ENCODE peak calls at places on chromosomes 5 and 9, in nine cellular contexts. One of them, this sample, is unnamed.

GRCh38 chr9:92664394-92665152 is 5.4 kb downstream of the IPPK start:
- DNase-seq in endodermal cell: peak
- DNase-seq in neural progenitor cell: no peak
- DNase-seq in foreskin fibroblast: no peak
- DNase-seq in DND-41: no peak
- DNase-seq in Peyer's patch: no peak
- DNase-seq in cardiac muscle cell: no peak
- DNase-seq in tibial artery: no peak
- DNase-seq in AG09309: no peak
- DNase-seq in this sample: no peak

GRCh38 chr5:1515311-1515920 is 8.3 kb downstream of the LPCAT1 start:
- DNase-seq in endodermal cell: peak
- DNase-seq in neural progenitor cell: no peak
- DNase-seq in foreskin fibroblast: no peak
- DNase-seq in DND-41: peak
- DNase-seq in Peyer's patch: peak
- DNase-seq in cardiac muscle cell: no peak
- DNase-seq in tibial artery: peak
- DNase-seq in AG09309: no peak
- DNase-seq in this sample: peak

GRCh38 chr9:136004712-136005111 is 43.5 kb upstream of the UBAC1 start:
- DNase-seq in endodermal cell: peak
- DNase-seq in neural progenitor cell: peak
- DNase-seq in foreskin fibroblast: no peak
- DNase-seq in DND-41: no peak
- DNase-seq in Peyer's patch: no peak
- DNase-seq in cardiac muscle cell: no peak
- DNase-seq in tibial artery: no peak
- DNase-seq in AG09309: no peak
- DNase-seq in this sample: no peak

GRCh38 chr9:116233160-116233530 is 79.6 kb downstream of the PAPPA start:
- DNase-seq in endodermal cell: no peak
- DNase-seq in neural progenitor cell: no peak
- DNase-seq in foreskin fibroblast: no peak
- DNase-seq in DND-41: no peak
- DNase-seq in Peyer's patch: no peak
- DNase-seq in cardiac muscle cell: no peak
- DNase-seq in tibial artery: no peak
- DNase-seq in AG09309: no peak
- DNase-seq in this sample: no peak

GRCh38 chr5:1965860-1966396 is 83.2 kb upstream of the IRX4 start:
- DNase-seq in endodermal cell: peak
- DNase-seq in neural progenitor cell: no peak
- DNase-seq in foreskin fibroblast: no peak
- DNase-seq in DND-41: peak
- DNase-seq in Peyer's patch: no peak
- DNase-seq in cardiac muscle cell: no peak
- DNase-seq in tibial artery: no peak
- DNase-seq in AG09309: no peak
- DNase-seq in this sample: no peak

GRCh38 chr9:75086443-75087278 is 1.3 kb downstream of the NMRK1 start:
- DNase-seq in endodermal cell: no peak
- DNase-seq in neural progenitor cell: no peak
- DNase-seq in foreskin fibroblast: no peak
- DNase-seq in DND-41: no peak
- DNase-seq in Peyer's patch: no peak
- DNase-seq in cardiac muscle cell: no peak
- DNase-seq in tibial artery: no peak
- DNase-seq in AG09309: no peak
- DNase-seq in this sample: no peak

GRCh38 chr5:13472834-13473233 is 471.7 kb downstream of the DNAH5 start:
- DNase-seq in endodermal cell: no peak
- DNase-seq in neural progenitor cell: no peak
- DNase-seq in foreskin fibroblast: no peak
- DNase-seq in DND-41: no peak
- DNase-seq in Peyer's patch: no peak
- DNase-seq in cardiac muscle cell: no peak
- DNase-seq in tibial artery: no peak
- DNase-seq in AG09309: no peak
- DNase-seq in this sample: no peak

GRCh38 chr9:133715295-133715865 is 22.8 kb downstream of the SARDH start:
- DNase-seq in endodermal cell: peak
- DNase-seq in neural progenitor cell: no peak
- DNase-seq in foreskin fibroblast: no peak
- DNase-seq in DND-41: no peak
- DNase-seq in Peyer's patch: no peak
- DNase-seq in cardiac muscle cell: peak
- DNase-seq in tibial artery: peak
- DNase-seq in AG09309: no peak
- DNase-seq in this sample: no peak

GRCh38 chr9:113652355-113653152 is 189.0 kb downstream of the RGS3 start:
- DNase-seq in endodermal cell: peak
- DNase-seq in neural progenitor cell: no peak
- DNase-seq in foreskin fibroblast: no peak
- DNase-seq in DND-41: no peak
- DNase-seq in Peyer's patch: no peak
- DNase-seq in cardiac muscle cell: no peak
- DNase-seq in tibial artery: no peak
- DNase-seq in AG09309: no peak
- DNase-seq in this sample: no peak

DNA sequence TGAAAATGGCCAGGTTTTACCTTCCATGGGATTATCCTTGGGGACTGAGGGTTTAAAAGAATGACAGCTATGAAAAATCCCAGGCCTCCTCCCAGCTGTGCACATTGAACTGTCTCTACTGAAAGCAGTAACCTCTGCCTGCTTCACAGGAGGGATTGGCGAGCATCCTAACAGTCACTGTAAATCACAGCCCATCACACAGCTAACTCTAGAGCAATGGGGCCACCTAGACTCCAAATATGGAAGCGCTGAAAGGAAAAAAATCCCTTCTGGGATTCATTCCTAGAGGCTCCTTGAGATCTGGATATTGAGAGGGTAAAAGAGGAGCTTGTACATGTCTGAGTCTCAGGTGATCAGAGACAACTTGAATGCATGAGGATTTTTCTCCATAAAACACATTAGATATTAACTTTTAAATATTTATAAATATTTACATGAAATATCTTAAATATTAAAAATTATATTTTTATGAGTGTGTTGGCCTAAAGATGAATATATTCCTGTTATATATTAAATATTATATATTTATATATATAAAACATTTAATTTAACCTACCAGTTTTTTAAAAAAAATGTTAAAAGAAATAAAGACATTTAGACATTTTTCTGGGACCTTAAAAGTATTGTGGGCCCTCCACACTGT is 133.8 kb upstream of the SLC24A2 start:
- DNase-seq in endodermal cell: peak
- DNase-seq in neural progenitor cell: peak
- DNase-seq in foreskin fibroblast: peak
- DNase-seq in DND-41: peak
- DNase-seq in Peyer's patch: no peak
- DNase-seq in cardiac muscle cell: peak
- DNase-seq in tibial artery: no peak
- DNase-seq in AG09309: peak
- DNase-seq in this sample: no peak
- TF ChIP-seq CTCF in endodermal cell: peak
- TF ChIP-seq CTCF in neural progenitor cell: peak
- TF ChIP-seq CTCF in foreskin fibroblast: peak
- TF ChIP-seq CTCF in DND-41: peak
- TF ChIP-seq CTCF in Peyer's patch: no peak
- TF ChIP-seq CTCF in cardiac muscle cell: peak
- TF ChIP-seq CTCF in tibial artery: no peak
- TF ChIP-seq CTCF in AG09309: peak
- TF ChIP-seq CTCF in this sample: peak

GRCh38 chr5:140821375-140822280 is at the start of gene PCDHA5:
- DNase-seq in endodermal cell: peak
- DNase-seq in neural progenitor cell: no peak
- DNase-seq in foreskin fibroblast: no peak
- DNase-seq in DND-41: no peak
- DNase-seq in Peyer's patch: no peak
- DNase-seq in cardiac muscle cell: peak
- DNase-seq in tibial artery: no peak
- DNase-seq in AG09309: no peak
- DNase-seq in this sample: no peak
- TF ChIP-seq CTCF in endodermal cell: peak
- TF ChIP-seq CTCF in neural progenitor cell: no peak
- TF ChIP-seq CTCF in foreskin fibroblast: peak
- TF ChIP-seq CTCF in DND-41: no peak
- TF ChIP-seq CTCF in Peyer's patch: no peak
- TF ChIP-seq CTCF in cardiac muscle cell: peak
- TF ChIP-seq CTCF in tibial artery: no peak
- TF ChIP-seq CTCF in AG09309: peak
- TF ChIP-seq CTCF in this sample: no peak

DNA sequence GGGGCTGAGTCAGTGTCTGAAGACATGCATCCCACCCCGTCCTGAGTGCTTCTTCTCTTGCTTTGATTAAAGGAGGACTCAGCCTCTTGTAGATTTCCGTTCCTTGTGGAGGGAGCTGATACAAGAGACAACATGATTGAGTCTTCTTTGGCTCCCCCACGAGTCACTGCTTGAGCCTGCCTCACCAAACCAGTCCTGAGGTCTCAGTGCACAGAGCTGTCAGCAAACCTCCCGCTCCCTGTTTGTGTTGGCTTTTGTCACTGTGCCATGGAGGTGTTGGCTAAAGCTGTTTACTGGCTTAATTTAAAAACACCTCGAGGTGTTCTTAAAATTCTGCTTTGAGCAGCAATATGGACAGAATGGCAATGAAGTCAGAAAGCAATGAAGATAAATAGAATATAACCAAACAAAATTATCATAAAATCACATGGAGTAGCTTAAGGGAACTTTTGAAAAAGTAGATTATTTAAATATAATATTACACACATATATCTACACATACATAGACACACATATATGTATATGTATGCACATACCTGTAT is 234.1 kb upstream of the ANKRD55 start:
- DNase-seq in endodermal cell: no peak
- DNase-seq in neural progenitor cell: no peak
- DNase-seq in foreskin fibroblast: no peak
- DNase-seq in DND-41: no peak
- DNase-seq in Peyer's patch: no peak
- DNase-seq in cardiac muscle cell: no peak
- DNase-seq in tibial artery: no peak
- DNase-seq in AG09309: no peak
- DNase-seq in this sample: no peak
- TF ChIP-seq CTCF in endodermal cell: no peak
- TF ChIP-seq CTCF in neural progenitor cell: no peak
- TF ChIP-seq CTCF in foreskin fibroblast: no peak
- TF ChIP-seq CTCF in DND-41: no peak
- TF ChIP-seq CTCF in Peyer's patch: no peak
- TF ChIP-seq CTCF in cardiac muscle cell: no peak
- TF ChIP-seq CTCF in tibial artery: no peak
- TF ChIP-seq CTCF in AG09309: no peak
- TF ChIP-seq CTCF in this sample: no peak

GRCh38 chr5:176388003-176388340 is 426 bp downstream of the NOP16 start:
- DNase-seq in endodermal cell: peak
- DNase-seq in neural progenitor cell: peak
- DNase-seq in foreskin fibroblast: no peak
- DNase-seq in DND-41: peak
- DNase-seq in Peyer's patch: no peak
- DNase-seq in cardiac muscle cell: peak
- DNase-seq in tibial artery: no peak
- DNase-seq in AG09309: no peak
- DNase-seq in this sample: no peak

GRCh38 chr5:176387384-176387925 is 943 bp downstream of the NOP16 start:
- DNase-seq in endodermal cell: no peak
- DNase-seq in neural progenitor cell: no peak
- DNase-seq in foreskin fibroblast: no peak
- DNase-seq in DND-41: no peak
- DNase-seq in Peyer's patch: peak
- DNase-seq in cardiac muscle cell: no peak
- DNase-seq in tibial artery: no peak
- DNase-seq in AG09309: no peak
- DNase-seq in this sample: no peak

GRCh38 chr5:176389114-176389768 is 690 bp downstream of the HIGD2A start:
- DNase-seq in endodermal cell: no peak
- DNase-seq in neural progenitor cell: no peak
- DNase-seq in foreskin fibroblast: no peak
- DNase-seq in DND-41: no peak
- DNase-seq in Peyer's patch: no peak
- DNase-seq in cardiac muscle cell: no peak
- DNase-seq in tibial artery: no peak
- DNase-seq in AG09309: no peak
- DNase-seq in this sample: no peak

GRCh38 chr5:176386491-176386890 is 1.9 kb downstream of the NOP16 start:
- DNase-seq in endodermal cell: no peak
- DNase-seq in neural progenitor cell: no peak
- DNase-seq in foreskin fibroblast: no peak
- DNase-seq in DND-41: no peak
- DNase-seq in Peyer's patch: no peak
- DNase-seq in cardiac muscle cell: no peak
- DNase-seq in tibial artery: no peak
- DNase-seq in AG09309: no peak
- DNase-seq in this sample: no peak

GRCh38 chr5:176388341-176389113 is at the start of the genes HIGD2A and NOP16:
- DNase-seq in endodermal cell: peak
- DNase-seq in neural progenitor cell: peak
- DNase-seq in foreskin fibroblast: peak
- DNase-seq in DND-41: peak
- DNase-seq in Peyer's patch: peak
- DNase-seq in cardiac muscle cell: peak
- DNase-seq in tibial artery: peak
- DNase-seq in AG09309: peak
- DNase-seq in this sample: peak
- TF ChIP-seq CTCF in endodermal cell: no peak
- TF ChIP-seq CTCF in neural progenitor cell: no peak
- TF ChIP-seq CTCF in foreskin fibroblast: no peak
- TF ChIP-seq CTCF in DND-41: no peak
- TF ChIP-seq CTCF in Peyer's patch: peak
- TF ChIP-seq CTCF in cardiac muscle cell: no peak
- TF ChIP-seq CTCF in tibial artery: peak
- TF ChIP-seq CTCF in AG09309: no peak
- TF ChIP-seq CTCF in this sample: no peak